ENCODE peak calls at places on chromosomes 11 and 22, in seven cellular contexts. S is A549, H is GM03348, E is Panc1, J is NCI-H1105 treated with DMSO at 0.1 percent for 48 hours, T is endothelial cell, R is HEK293T. Q is an unnamed sample.

GRCh38 chr11:69799582-69799981 is 19.6 kb downstream of the FGF3 start:
- DNase-seq in S (peak), H (no peak), E (no peak), J (peak), T (no peak), R (peak), Q (peak)

GRCh38 chr11:16924826-16925494 is 89.3 kb downstream of the PLEKHA7 start:
- DNase-seq in S (peak), H (peak), E (no peak), J (no peak), T (peak), R (peak), Q (peak)

GRCh38 chr11:17551347-17552040 is 4.4 kb downstream of the OTOG start:
- DNase-seq in S (no peak), H (no peak), E (no peak), J (no peak), T (no peak), R (no peak), Q (no peak)

GRCh38 chr22:29195118-29195963 is 10.4 kb upstream of the EMID1 start:
- DNase-seq in S (no peak), H (no peak), E (no peak), J (no peak), T (no peak), R (peak), Q (no peak)

GRCh38 chr11:84414936-84415335 is 1128.8 kb upstream of the CCDC90B start:
- DNase-seq in S (no peak), H (no peak), E (no peak), J (no peak), T (no peak), R (no peak), Q (no peak)

GRCh38 chr11:96012086-96012824 is 88.3 kb upstream of the MTMR2 start:
- DNase-seq in S (peak), H (peak), E (peak), J (no peak), T (peak), R (peak), Q (peak)

GRCh38 chr22:17891427-17892167 is 117.3 kb upstream of the BID start:
- DNase-seq in S (peak), H (no peak), E (no peak), J (peak), T (peak), R (peak), Q (no peak)

GRCh38 chr22:44023404-44024287 is 456 bp upstream of the PARVB start:
- DNase-seq in S (no peak), H (peak), E (no peak), J (no peak), T (peak), R (peak), Q (peak)

GRCh38 chr11:64204464-64204989 is 2.0 kb upstream of the FERMT3 start:
- DNase-seq in S (peak), H (peak), E (no peak), J (peak), T (peak), R (peak), Q (peak)

GRCh38 chr11:19919050-19919561 is 206.5 kb downstream of the NAV2 start:
- DNase-seq in S (peak), H (peak), E (peak), J (no peak), T (no peak), R (no peak), Q (peak)

GRCh38 chr11:95065336-95065735 is 1.4 kb upstream of the SRSF8 start:
- DNase-seq in S (no peak), H (no peak), E (no peak), J (peak), T (no peak), R (no peak), Q (no peak)

GRCh38 chr11:12086271-12087074 is 23.9 kb upstream of the MICAL2 start:
- DNase-seq in S (peak), H (peak), E (peak), J (no peak), T (no peak), R (no peak), Q (peak)

GRCh38 chr11:108871152-108871551 is 206.3 kb downstream of the DDX10 start:
- DNase-seq in S (no peak), H (peak), E (no peak), J (peak), T (peak), R (no peak), Q (no peak)

GRCh38 chr22:48838376-48838775 is 989.3 kb downstream of the BRD1 start:
- DNase-seq in S (no peak), H (no peak), E (no peak), J (no peak), T (no peak), R (no peak), Q (no peak)

GRCh38 chr11:66688561-66689534 is 11.2 kb upstream of the RBM4B start:
- DNase-seq in S (no peak), H (no peak), E (no peak), J (no peak), T (no peak), R (no peak), Q (no peak)

GRCh38 chr22:41523464-41524221 is 20.6 kb downstream of the POLR3H start:
- DNase-seq in S (no peak), H (no peak), E (no peak), J (no peak), T (no peak), R (no peak), Q (peak)